ENCODE peak calls at places on chromosomes 6 and 20, in eight cellular contexts. W, D, X, Q, Y, N, R and J are unnamed samples.

GRCh38 chr20:31722388-31723281 is at the start of gene BCL2L1:
- DNase-seq in W (no peak), D (peak; percentile 56), X (peak; percentile 89), Q (peak; percentile 97), Y (peak; percentile 96), N (peak; percentile 96), R (peak; percentile 89), J (peak; percentile 88)

GRCh38 chr6:87078983-87079616 is 15.8 kb downstream of the CGA start:
- DNase-seq in W (no peak), D (peak; percentile 66), X (peak; percentile 82), Q (peak; percentile 89), Y (peak; percentile 83), N (peak; percentile 56), R (peak; percentile 31), J (peak; percentile 77)

GRCh38 chr6:33279971-33280511 is 3.1 kb downstream of the B3GALT4 start:
- DNase-seq in W (no peak), D (no peak), X (peak; percentile 69), Q (no peak), Y (peak; percentile 86), N (no peak), R (no peak), J (peak; percentile 74)

GRCh38 chr6:57265755-57266221 is 43.7 kb upstream of the RAB23 start:
- DNase-seq in W (no peak), D (no peak), X (peak; percentile 54), Q (no peak), Y (no peak), N (no peak), R (no peak), J (peak; percentile 5)

GRCh38 chr6:167141667-167142432 is 15.9 kb downstream of the GPR31 start:
- DNase-seq in W (no peak), D (peak; percentile 84), X (peak; percentile 44), Q (no peak), Y (peak; percentile 76), N (no peak), R (peak; percentile 56), J (peak; percentile 49)

GRCh38 chr6:130928993-130929678 is 101.9 kb downstream of the SMLR1 start:
- DNase-seq in W (no peak), D (no peak), X (peak; percentile 83), Q (no peak), Y (no peak), N (no peak), R (no peak), J (no peak)

GRCh38 chr6:55578537-55579363 is at the start of gene HMGCLL1:
- DNase-seq in W (no peak), D (peak; percentile 11), X (peak; percentile 11), Q (no peak), Y (peak; percentile 61), N (peak; percentile 34), R (peak; percentile 64), J (peak; percentile 10)

GRCh38 chr6:15623282-15624116 is 39.3 kb downstream of the DTNBP1 start:
- DNase-seq in W (no peak), D (peak; percentile 20), X (peak; percentile 52), Q (no peak), Y (no peak), N (no peak), R (no peak), J (peak; percentile 37)

GRCh38 chr6:43952746-43953145 is 174.5 kb downstream of the MRPL14 start:
- DNase-seq in W (peak; percentile 52), D (no peak), X (peak; percentile 29), Q (no peak), Y (peak; percentile 53), N (no peak), R (no peak), J (peak; percentile 24)

GRCh38 chr6:44563397-44563796 is 175.9 kb downstream of the CDC5L start:
- DNase-seq in W (no peak), D (no peak), X (peak; percentile 39), Q (no peak), Y (no peak), N (no peak), R (no peak), J (peak; percentile 17)

GRCh38 chr20:23434521-23435313 is 4.8 kb upstream of the CSTL1 start:
- DNase-seq in W (no peak), D (no peak), X (no peak), Q (no peak), Y (no peak), N (no peak), R (no peak), J (no peak)

GRCh38 chr6:144349690-144350132 is 64.6 kb downstream of the UTRN start:
- DNase-seq in W (no peak), D (peak; percentile 16), X (peak; percentile 67), Q (no peak), Y (no peak), N (no peak), R (no peak), J (peak; percentile 81)

DNA sequence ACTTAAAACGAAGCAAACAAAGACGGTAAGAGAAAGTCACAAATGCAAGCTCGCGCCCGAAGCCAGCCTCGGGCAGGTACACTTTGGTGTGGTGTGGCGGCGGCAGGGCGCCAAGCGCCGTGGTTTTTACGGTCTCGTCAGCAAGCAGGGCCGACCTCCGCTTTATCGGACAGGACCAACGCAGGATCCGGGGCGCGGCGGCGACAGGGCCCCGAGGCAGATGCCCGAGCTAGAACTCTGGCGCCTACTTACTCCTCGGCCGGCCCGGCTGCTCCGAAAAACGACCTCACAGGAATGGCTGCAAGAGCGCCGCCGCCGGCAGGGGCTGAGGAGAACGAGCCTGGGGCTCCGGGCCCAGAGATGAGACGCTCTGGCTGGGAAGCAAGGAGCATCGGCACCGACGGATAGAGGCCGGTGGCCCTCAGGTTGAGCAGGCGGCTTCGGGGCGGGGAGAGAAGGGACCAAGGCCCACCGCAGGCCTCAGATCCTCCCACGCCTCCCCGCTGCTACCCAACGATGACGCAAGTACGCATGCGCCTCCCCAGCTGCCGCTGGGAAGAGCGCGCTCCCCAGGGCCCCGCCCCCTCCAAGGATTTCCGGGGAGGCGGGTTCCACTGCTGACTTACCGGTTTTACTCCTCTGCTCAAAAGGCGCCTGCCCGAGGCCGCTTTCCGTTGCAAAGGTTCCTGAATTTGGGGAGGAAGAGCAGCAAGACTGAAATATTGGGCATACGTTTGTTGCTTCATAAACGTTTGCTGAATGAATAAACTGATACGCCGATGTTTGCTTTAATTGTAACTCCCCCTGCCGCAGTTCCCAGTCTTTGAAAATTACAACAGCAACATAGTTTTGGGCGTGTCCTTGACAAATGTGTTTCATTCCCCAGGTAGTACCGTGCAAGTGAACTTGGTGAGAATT is 60.5 kb downstream of the FAM217A start:
- DNase-seq in W (peak; percentile 95), D (peak; percentile 90), X (peak; percentile 97), Q (peak; percentile 98), Y (peak; percentile 92), N (peak; percentile 89), R (peak; percentile 95), J (peak; percentile 97)
- TF ChIP-seq CTCF in W (peak; percentile 56), D (no peak), X (peak; percentile 61), Q (peak; percentile 23), Y (peak; percentile 26), N (peak; percentile 38), R (peak; percentile 42), J (peak; percentile 39)

GRCh38 chr20:50635014-50635557 is 56.3 kb downstream of the RIPOR3 start:
- DNase-seq in W (no peak), D (no peak), X (no peak), Q (no peak), Y (no peak), N (no peak), R (no peak), J (no peak)

GRCh38 chr20:50633361-50633760 is 58.0 kb downstream of the RIPOR3 start:
- DNase-seq in W (no peak), D (no peak), X (no peak), Q (no peak), Y (no peak), N (peak; percentile 73), R (no peak), J (no peak)

GRCh38 chr20:50636601-50637539 is 54.5 kb downstream of the RIPOR3 start:
- DNase-seq in W (no peak), D (no peak), X (peak; percentile 33), Q (no peak), Y (no peak), N (no peak), R (no peak), J (no peak)

GRCh38 chr20:50634191-50634590 is 57.2 kb downstream of the RIPOR3 start:
- DNase-seq in W (no peak), D (no peak), X (no peak), Q (no peak), Y (no peak), N (no peak), R (no peak), J (no peak)

DNA sequence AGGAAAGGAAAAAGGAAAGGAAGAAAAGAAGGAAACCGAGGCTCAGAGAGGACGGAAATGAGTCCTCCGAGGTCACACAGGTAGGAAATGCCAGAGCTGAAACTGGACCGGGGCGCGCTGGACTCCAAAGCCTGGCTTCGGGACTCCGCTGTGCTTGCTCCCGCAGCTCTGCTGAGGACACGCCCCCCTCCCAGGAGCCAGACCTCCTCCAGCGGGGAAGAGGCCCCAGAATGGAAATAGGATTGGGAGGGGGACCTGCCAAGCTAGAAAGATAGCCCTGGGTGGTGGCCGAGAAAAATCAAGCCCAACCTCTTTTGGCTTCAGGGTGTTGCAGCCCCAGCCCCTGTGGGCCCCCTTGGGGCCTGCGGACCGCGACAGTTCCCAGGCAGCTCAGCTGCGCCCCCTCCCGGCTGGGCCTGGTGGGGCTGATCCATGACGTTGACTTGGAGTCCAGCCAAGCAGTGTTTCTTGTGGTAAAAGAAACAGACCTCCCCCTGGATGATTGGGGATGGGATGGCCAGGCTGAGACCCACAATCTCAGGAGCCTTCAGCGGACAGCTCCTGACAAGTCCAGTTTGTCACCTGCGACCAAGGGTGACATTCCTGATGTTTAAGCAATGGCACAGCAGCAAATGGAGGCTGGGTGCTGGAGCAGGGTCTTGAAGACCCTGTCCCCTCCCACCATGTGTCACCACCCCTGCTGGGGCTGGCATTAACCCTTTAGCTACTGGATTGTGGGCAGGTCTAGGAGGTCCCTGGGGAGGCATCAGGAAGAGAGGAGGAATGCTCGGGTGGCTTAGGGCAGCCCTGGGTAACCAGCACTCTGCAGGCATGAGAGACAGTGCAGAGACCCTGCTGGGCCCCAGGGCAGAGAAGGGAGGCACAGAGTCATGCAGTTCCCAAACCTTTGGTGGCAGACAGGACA is 55.4 kb downstream of the RIPOR3 start:
- DNase-seq in W (no peak), D (peak; percentile 73), X (peak; percentile 69), Q (no peak), Y (peak; percentile 96), N (peak; percentile 87), R (peak; percentile 82), J (peak; percentile 66)
- TF ChIP-seq CTCF in W (peak; percentile 50), D (peak; percentile 67), X (peak; percentile 95), Q (peak; percentile 57), Y (peak; percentile 99), N (peak; percentile 100), R (peak; percentile 93), J (peak; percentile 91)

DNA sequence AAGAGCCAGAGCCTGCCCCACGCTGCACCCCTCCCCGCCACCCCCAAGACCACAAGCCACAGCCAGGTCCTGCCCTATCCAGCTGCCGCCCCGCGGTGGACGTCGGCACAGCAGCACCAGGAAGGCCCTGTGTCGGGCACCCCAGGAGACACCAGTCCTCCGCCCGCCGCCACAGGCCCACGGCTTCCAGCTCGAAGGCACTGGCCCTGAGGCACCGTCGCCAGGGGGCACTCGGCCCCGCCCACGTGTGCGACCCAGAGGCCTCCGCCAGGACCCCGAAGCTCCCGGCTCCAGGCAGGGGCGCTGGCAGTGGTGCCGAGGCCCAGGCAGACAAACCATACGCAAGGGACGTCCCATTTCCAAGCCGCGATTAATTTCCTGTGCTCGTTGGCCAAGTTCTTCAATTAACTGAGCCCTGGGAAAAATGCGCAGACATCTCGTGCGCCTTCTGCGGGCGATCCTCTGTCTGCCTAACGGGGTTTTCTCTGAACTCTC is 19.4 kb downstream of the KCNQ2 start:
- DNase-seq in W (no peak), D (peak; percentile 58), X (no peak), Q (no peak), Y (peak; percentile 57), N (no peak), R (no peak), J (no peak)
- TF ChIP-seq CTCF in W (no peak), D (no peak), X (no peak), Q (no peak), Y (peak; percentile 41), N (peak; percentile 70), R (no peak), J (no peak)

GRCh38 chr20:45890077-45890996 is 671 bp downstream of the NEURL2 start:
- DNase-seq in W (no peak), D (peak; percentile 75), X (peak; percentile 91), Q (peak; percentile 96), Y (no peak), N (peak; percentile 89), R (peak; percentile 81), J (no peak)
- TF ChIP-seq CTCF in W (no peak), D (peak; percentile 25), X (peak; percentile 82), Q (peak; percentile 52), Y (no peak), N (peak; percentile 91), R (peak; percentile 71), J (no peak)